ENCODE peak calls at places on chromosomes 5 and 9, in six cellular contexts. One of them, this sample, is unnamed.

GRCh38 chr5:119058979-119059529 is 11.8 kb upstream of the DMXL1 start:
- DNase-seq in B cell: no peak
- DNase-seq in NCI-H2171 treated with DMSO at 0.1 percent for 48 hours: no peak
- DNase-seq in endothelial cell: no peak
- DNase-seq in HFF-Myc: no peak
- DNase-seq in thoracic aorta: no peak
- DNase-seq in this sample: no peak

GRCh38 chr9:109498195-109499060 is at the start of gene PTPN3:
- DNase-seq in B cell: no peak
- DNase-seq in NCI-H2171 treated with DMSO at 0.1 percent for 48 hours: peak
- DNase-seq in endothelial cell: no peak
- DNase-seq in HFF-Myc: no peak
- DNase-seq in thoracic aorta: no peak
- DNase-seq in this sample: no peak

GRCh38 chr5:107955321-107955720 is 284.6 kb upstream of the EFNA5 start:
- DNase-seq in B cell: no peak
- DNase-seq in NCI-H2171 treated with DMSO at 0.1 percent for 48 hours: no peak
- DNase-seq in endothelial cell: no peak
- DNase-seq in HFF-Myc: no peak
- DNase-seq in thoracic aorta: no peak
- DNase-seq in this sample: no peak

GRCh38 chr5:181217805-181218065 is 5.3 kb upstream of the TRIM41 start:
- DNase-seq in B cell: no peak
- DNase-seq in NCI-H2171 treated with DMSO at 0.1 percent for 48 hours: no peak
- DNase-seq in endothelial cell: no peak
- DNase-seq in HFF-Myc: no peak
- DNase-seq in thoracic aorta: no peak
- DNase-seq in this sample: no peak

GRCh38 chr5:162565-163337 is 28.5 kb upstream of the LRRC14B start:
- DNase-seq in B cell: no peak
- DNase-seq in NCI-H2171 treated with DMSO at 0.1 percent for 48 hours: no peak
- DNase-seq in endothelial cell: no peak
- DNase-seq in HFF-Myc: no peak
- DNase-seq in thoracic aorta: no peak
- DNase-seq in this sample: no peak

GRCh38 chr5:134878403-134878802 is 4.2 kb downstream of the TXNDC15 start:
- DNase-seq in B cell: no peak
- DNase-seq in NCI-H2171 treated with DMSO at 0.1 percent for 48 hours: no peak
- DNase-seq in endothelial cell: no peak
- DNase-seq in HFF-Myc: no peak
- DNase-seq in thoracic aorta: no peak
- DNase-seq in this sample: no peak

GRCh38 chr9:116806075-116806474 is 119.0 kb downstream of the TRIM32 start:
- DNase-seq in B cell: no peak
- DNase-seq in NCI-H2171 treated with DMSO at 0.1 percent for 48 hours: no peak
- DNase-seq in endothelial cell: peak
- DNase-seq in HFF-Myc: peak
- DNase-seq in thoracic aorta: no peak
- DNase-seq in this sample: no peak

GRCh38 chr9:124680049-124680448 is 91.1 kb downstream of the NR6A1 start:
- DNase-seq in B cell: no peak
- DNase-seq in NCI-H2171 treated with DMSO at 0.1 percent for 48 hours: no peak
- DNase-seq in endothelial cell: no peak
- DNase-seq in HFF-Myc: no peak
- DNase-seq in thoracic aorta: no peak
- DNase-seq in this sample: no peak

GRCh38 chr5:2591777-2592453 is 159.6 kb downstream of the IRX2 start:
- DNase-seq in B cell: no peak
- DNase-seq in NCI-H2171 treated with DMSO at 0.1 percent for 48 hours: no peak
- DNase-seq in endothelial cell: no peak
- DNase-seq in HFF-Myc: no peak
- DNase-seq in thoracic aorta: no peak
- DNase-seq in this sample: no peak

GRCh38 chr9:14616188-14616982 is 76.8 kb downstream of the ZDHHC21 start:
- DNase-seq in B cell: no peak
- DNase-seq in NCI-H2171 treated with DMSO at 0.1 percent for 48 hours: peak
- DNase-seq in endothelial cell: no peak
- DNase-seq in HFF-Myc: peak
- DNase-seq in thoracic aorta: no peak
- DNase-seq in this sample: peak

GRCh38 chr5:39854771-39855170 is 430.0 kb upstream of the DAB2 start:
- DNase-seq in B cell: no peak
- DNase-seq in NCI-H2171 treated with DMSO at 0.1 percent for 48 hours: no peak
- DNase-seq in endothelial cell: no peak
- DNase-seq in HFF-Myc: no peak
- DNase-seq in thoracic aorta: no peak
- DNase-seq in this sample: no peak

GRCh38 chr9:87336407-87336806 is 161.3 kb upstream of the DAPK1 start:
- DNase-seq in B cell: no peak
- DNase-seq in NCI-H2171 treated with DMSO at 0.1 percent for 48 hours: peak
- DNase-seq in endothelial cell: no peak
- DNase-seq in HFF-Myc: no peak
- DNase-seq in thoracic aorta: no peak
- DNase-seq in this sample: no peak

GRCh38 chr5:59790399-59791130 is 103.0 kb downstream of the PDE4D start:
- DNase-seq in B cell: peak
- DNase-seq in NCI-H2171 treated with DMSO at 0.1 percent for 48 hours: no peak
- DNase-seq in endothelial cell: no peak
- DNase-seq in HFF-Myc: no peak
- DNase-seq in thoracic aorta: no peak
- DNase-seq in this sample: no peak

GRCh38 chr9:99778308-99778707 is 43.4 kb upstream of the NR4A3 start:
- DNase-seq in B cell: no peak
- DNase-seq in NCI-H2171 treated with DMSO at 0.1 percent for 48 hours: no peak
- DNase-seq in endothelial cell: no peak
- DNase-seq in HFF-Myc: peak
- DNase-seq in thoracic aorta: no peak
- DNase-seq in this sample: no peak

GRCh38 chr5:172414618-172415599 is 39.4 kb downstream of the SH3PXD2B start:
- DNase-seq in B cell: no peak
- DNase-seq in NCI-H2171 treated with DMSO at 0.1 percent for 48 hours: no peak
- DNase-seq in endothelial cell: no peak
- DNase-seq in HFF-Myc: no peak
- DNase-seq in thoracic aorta: peak
- DNase-seq in this sample: no peak

GRCh38 chr9:95989304-95989703 is 113.8 kb downstream of the ERCC6L2 start:
- DNase-seq in B cell: no peak
- DNase-seq in NCI-H2171 treated with DMSO at 0.1 percent for 48 hours: no peak
- DNase-seq in endothelial cell: no peak
- DNase-seq in HFF-Myc: no peak
- DNase-seq in thoracic aorta: no peak
- DNase-seq in this sample: no peak

GRCh38 chr5:73157399-73158303 is 15.3 kb upstream of the TMEM174 start:
- DNase-seq in B cell: no peak
- DNase-seq in NCI-H2171 treated with DMSO at 0.1 percent for 48 hours: no peak
- DNase-seq in endothelial cell: no peak
- DNase-seq in HFF-Myc: no peak
- DNase-seq in thoracic aorta: no peak
- DNase-seq in this sample: no peak

GRCh38 chr9:134173127-134174072 is 9.0 kb upstream of the RNU6ATAC start:
- DNase-seq in B cell: no peak
- DNase-seq in NCI-H2171 treated with DMSO at 0.1 percent for 48 hours: no peak
- DNase-seq in endothelial cell: no peak
- DNase-seq in HFF-Myc: no peak
- DNase-seq in thoracic aorta: no peak
- DNase-seq in this sample: no peak

GRCh38 chr5:90528704-90529233 is 615 bp downstream of the LYSMD3 start:
- DNase-seq in B cell: no peak
- DNase-seq in NCI-H2171 treated with DMSO at 0.1 percent for 48 hours: peak
- DNase-seq in endothelial cell: no peak
- DNase-seq in HFF-Myc: no peak
- DNase-seq in thoracic aorta: no peak
- DNase-seq in this sample: no peak

GRCh38 chr9:113386571-113387393 is 10.0 kb upstream of the HDHD3 start:
- DNase-seq in B cell: no peak
- DNase-seq in NCI-H2171 treated with DMSO at 0.1 percent for 48 hours: no peak
- DNase-seq in endothelial cell: no peak
- DNase-seq in HFF-Myc: no peak
- DNase-seq in thoracic aorta: no peak
- DNase-seq in this sample: no peak